ENCODE peak calls at places on chromosomes 1 and 21, in six cellular contexts. One of them, this sample, is unnamed. For H3K27me3, the result is how much of the 10 kb centered on the place peaks cover.

GRCh38 chr1:202619528-202619927 is 90.7 kb downstream of the SYT2 start:
- DNase-seq in A673: no peak
- DNase-seq in MM.1S: no peak
- DNase-seq in PC-3: no peak
- DNase-seq in H1: no peak
- DNase-seq in mammary epithelial cell: no peak
- DNase-seq in this sample: no peak

GRCh38 chr1:1150100-1150499 is 23.6 kb upstream of the TTLL10 start:
- DNase-seq in A673: no peak
- DNase-seq in MM.1S: no peak
- DNase-seq in PC-3: peak
- DNase-seq in H1: no peak
- DNase-seq in mammary epithelial cell: no peak
- DNase-seq in this sample: peak

GRCh38 chr1:242002072-242002471 is 3.2 kb upstream of the MAP1LC3C start:
- DNase-seq in A673: no peak
- DNase-seq in MM.1S: no peak
- DNase-seq in PC-3: no peak
- DNase-seq in H1: no peak
- DNase-seq in mammary epithelial cell: no peak
- DNase-seq in this sample: no peak

GRCh38 chr21:41786521-41786987 is 19.7 kb upstream of the RIPK4 start:
- DNase-seq in A673: no peak
- DNase-seq in MM.1S: no peak
- DNase-seq in PC-3: peak
- DNase-seq in H1: no peak
- DNase-seq in mammary epithelial cell: peak
- DNase-seq in this sample: peak

GRCh38 chr1:89939059-89939570 is 55.8 kb upstream of the ZNF326 start:
- DNase-seq in A673: no peak
- DNase-seq in MM.1S: no peak
- DNase-seq in PC-3: no peak
- DNase-seq in H1: no peak
- DNase-seq in mammary epithelial cell: no peak
- DNase-seq in this sample: no peak

GRCh38 chr1:189627427-189627826 is 850.2 kb downstream of the BRINP3 start:
- DNase-seq in A673: no peak
- DNase-seq in MM.1S: no peak
- DNase-seq in PC-3: peak
- DNase-seq in H1: no peak
- DNase-seq in mammary epithelial cell: no peak
- DNase-seq in this sample: no peak

GRCh38 chr1:18109756-18110597 is 2.4 kb downstream of the IGSF21 start:
- DNase-seq in A673: peak
- DNase-seq in MM.1S: no peak
- DNase-seq in PC-3: no peak
- DNase-seq in H1: peak
- DNase-seq in mammary epithelial cell: no peak
- DNase-seq in this sample: no peak

GRCh38 chr1:53448241-53448841 is 10.9 kb upstream of the DMRTB1 start:
- DNase-seq in A673: no peak
- DNase-seq in MM.1S: no peak
- DNase-seq in PC-3: no peak
- DNase-seq in H1: peak
- DNase-seq in mammary epithelial cell: no peak
- DNase-seq in this sample: no peak

GRCh38 chr1:41347276-41347675 is 14.0 kb upstream of the FOXO6 start:
- DNase-seq in A673: no peak
- DNase-seq in MM.1S: no peak
- DNase-seq in PC-3: peak
- DNase-seq in H1: no peak
- DNase-seq in mammary epithelial cell: peak
- DNase-seq in this sample: peak

GRCh38 chr1:7633521-7634245 is 137.4 kb upstream of the VAMP3 start:
- DNase-seq in A673: no peak
- DNase-seq in MM.1S: no peak
- DNase-seq in PC-3: no peak
- DNase-seq in H1: no peak
- DNase-seq in mammary epithelial cell: no peak
- DNase-seq in this sample: no peak

GRCh38 chr1:95941121-95941798 is 707.2 kb downstream of the RWDD3 start:
- DNase-seq in A673: no peak
- DNase-seq in MM.1S: no peak
- DNase-seq in PC-3: no peak
- DNase-seq in H1: no peak
- DNase-seq in mammary epithelial cell: no peak
- DNase-seq in this sample: no peak

GRCh38 chr1:51294566-51295184 is 35.7 kb downstream of the TTC39A start:
- DNase-seq in A673: no peak
- DNase-seq in MM.1S: no peak
- DNase-seq in PC-3: no peak
- DNase-seq in H1: no peak
- DNase-seq in mammary epithelial cell: no peak
- DNase-seq in this sample: no peak

GRCh38 chr1:208154679-208155078 is 89.5 kb downstream of the PLXNA2 start:
- DNase-seq in A673: no peak
- DNase-seq in MM.1S: no peak
- DNase-seq in PC-3: peak
- DNase-seq in H1: no peak
- DNase-seq in mammary epithelial cell: no peak
- DNase-seq in this sample: peak

GRCh38 chr1:200732438-200732837 is 6.3 kb upstream of the CAMSAP2 start:
- DNase-seq in A673: no peak
- DNase-seq in MM.1S: no peak
- DNase-seq in PC-3: no peak
- DNase-seq in H1: no peak
- DNase-seq in mammary epithelial cell: no peak
- DNase-seq in this sample: no peak

GRCh38 chr1:241717975-241718374 is 65.9 kb downstream of the WDR64 start:
- DNase-seq in A673: no peak
- DNase-seq in MM.1S: no peak
- DNase-seq in PC-3: peak
- DNase-seq in H1: no peak
- DNase-seq in mammary epithelial cell: no peak
- DNase-seq in this sample: no peak

GRCh38 chr1:42403880-42404400 is 23.3 kb downstream of the RIMKLA start:
- DNase-seq in A673: no peak
- DNase-seq in MM.1S: no peak
- DNase-seq in PC-3: peak
- DNase-seq in H1: no peak
- DNase-seq in mammary epithelial cell: no peak
- DNase-seq in this sample: no peak

GRCh38 chr21:32351428-32351827 is 41.4 kb downstream of the URB1 start:
- DNase-seq in A673: no peak
- DNase-seq in MM.1S: no peak
- DNase-seq in PC-3: peak
- DNase-seq in H1: no peak
- DNase-seq in mammary epithelial cell: peak
- DNase-seq in this sample: no peak

GRCh38 chr1:29159773-29160172 is 21.9 kb downstream of the SRSF4 start:
- DNase-seq in A673: no peak
- DNase-seq in MM.1S: no peak
- DNase-seq in PC-3: no peak
- DNase-seq in H1: no peak
- DNase-seq in mammary epithelial cell: no peak
- DNase-seq in this sample: no peak

GRCh38 chr1:230705289-230706019 is 8.5 kb downstream of the AGT start:
- DNase-seq in A673: no peak
- DNase-seq in MM.1S: no peak
- DNase-seq in PC-3: no peak
- DNase-seq in H1: no peak
- DNase-seq in mammary epithelial cell: no peak
- DNase-seq in this sample: no peak

GRCh38 chr1:24168246-24168645 is 18.8 kb downstream of the IFNLR1 start:
- DNase-seq in A673: no peak
- DNase-seq in MM.1S: no peak
- DNase-seq in PC-3: no peak
- DNase-seq in H1: no peak
- DNase-seq in mammary epithelial cell: no peak
- DNase-seq in this sample: no peak

GRCh38 chr1:20499718-20500117 is 8.2 kb downstream of the MUL1 start:
- DNase-seq in A673: no peak
- DNase-seq in MM.1S: no peak
- DNase-seq in PC-3: no peak
- DNase-seq in H1: no peak
- DNase-seq in mammary epithelial cell: no peak
- DNase-seq in this sample: no peak

GRCh38 chr1:228742535-228742934 is 7.3 kb downstream of the RHOU start:
- DNase-seq in A673: no peak
- DNase-seq in MM.1S: no peak
- DNase-seq in PC-3: no peak
- DNase-seq in H1: no peak
- DNase-seq in mammary epithelial cell: no peak
- DNase-seq in this sample: no peak

GRCh38 chr1:14189381-14189780 is 409.1 kb upstream of the KAZN start:
- DNase-seq in A673: no peak
- DNase-seq in MM.1S: no peak
- DNase-seq in PC-3: no peak
- DNase-seq in H1: no peak
- DNase-seq in mammary epithelial cell: no peak
- DNase-seq in this sample: no peak

GRCh38 chr1:85659174-85659573 is 49.1 kb downstream of the ZNHIT6 start:
- DNase-seq in A673: no peak
- DNase-seq in MM.1S: no peak
- DNase-seq in PC-3: no peak
- DNase-seq in H1: no peak
- DNase-seq in mammary epithelial cell: no peak
- DNase-seq in this sample: no peak
- H3K4me3 ChIP-seq in A673: no peak
- H3K4me3 ChIP-seq in MM.1S: no peak
- H3K4me3 ChIP-seq in PC-3: no peak
- H3K4me3 ChIP-seq in H1: no peak
- H3K4me3 ChIP-seq in mammary epithelial cell: no peak
- H3K4me3 ChIP-seq in this sample: no peak

DNA sequence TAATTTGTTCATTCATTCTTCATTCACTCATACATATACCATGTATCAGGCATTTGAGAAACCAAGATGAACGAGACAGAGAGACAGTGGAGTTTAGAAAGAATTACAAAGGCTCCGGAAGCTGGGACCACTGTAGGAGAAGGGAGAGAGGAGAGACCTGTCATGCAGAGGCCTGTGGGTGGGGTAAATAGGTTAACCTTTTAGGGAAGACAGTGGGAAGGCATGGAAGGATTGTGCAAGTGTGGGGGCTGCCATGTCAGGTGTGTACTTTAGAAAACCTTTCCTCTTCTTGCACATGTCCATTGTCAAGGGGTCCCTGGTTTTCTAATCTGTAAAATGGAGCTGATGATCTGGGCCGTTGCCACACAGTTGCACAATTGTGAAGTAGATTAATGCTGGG is 44.2 kb upstream of the POU3F1 start:
- DNase-seq in A673: no peak
- DNase-seq in MM.1S: no peak
- DNase-seq in PC-3: no peak
- DNase-seq in H1: no peak
- DNase-seq in mammary epithelial cell: no peak
- DNase-seq in this sample: no peak
- H3K27me3 ChIP-seq in A673: under half
- H3K27me3 ChIP-seq in MM.1S: under half
- H3K27me3 ChIP-seq in PC-3: half or more
- H3K27me3 ChIP-seq in H1: under half
- H3K27me3 ChIP-seq in mammary epithelial cell: under half
- H3K27me3 ChIP-seq in this sample: under half

GRCh38 chr21:38662224-38662568 is 143.5 kb upstream of the ETS2 start:
- DNase-seq in A673: no peak
- DNase-seq in MM.1S: no peak
- DNase-seq in PC-3: no peak
- DNase-seq in H1: no peak
- DNase-seq in mammary epithelial cell: no peak
- DNase-seq in this sample: no peak

GRCh38 chr21:38663282-38663681 is 142.4 kb upstream of the ETS2 start:
- DNase-seq in A673: no peak
- DNase-seq in MM.1S: no peak
- DNase-seq in PC-3: no peak
- DNase-seq in H1: no peak
- DNase-seq in mammary epithelial cell: no peak
- DNase-seq in this sample: no peak

GRCh38 chr21:38659936-38660332 is 145.8 kb upstream of the ETS2 start:
- DNase-seq in A673: no peak
- DNase-seq in MM.1S: no peak
- DNase-seq in PC-3: no peak
- DNase-seq in H1: no peak
- DNase-seq in mammary epithelial cell: no peak
- DNase-seq in this sample: no peak

GRCh38 chr21:38660333-38661295 is 145.1 kb upstream of the ETS2 start:
- DNase-seq in A673: peak
- DNase-seq in MM.1S: no peak
- DNase-seq in PC-3: no peak
- DNase-seq in H1: no peak
- DNase-seq in mammary epithelial cell: no peak
- DNase-seq in this sample: no peak

GRCh38 chr21:38661296-38662223 is 144.2 kb upstream of the ETS2 start:
- DNase-seq in A673: peak
- DNase-seq in MM.1S: no peak
- DNase-seq in PC-3: no peak
- DNase-seq in H1: no peak
- DNase-seq in mammary epithelial cell: no peak
- DNase-seq in this sample: no peak
- TF ChIP-seq EZH2 in A673: peak
- TF ChIP-seq EZH2 in MM.1S: no peak
- TF ChIP-seq EZH2 in PC-3: no peak
- TF ChIP-seq EZH2 in H1: no peak
- TF ChIP-seq EZH2 in mammary epithelial cell: peak
- TF ChIP-seq EZH2 in this sample: no peak

GRCh38 chr1:158007949-158008386 is 14.5 kb downstream of the KIRREL1 start:
- DNase-seq in A673: peak
- DNase-seq in MM.1S: no peak
- DNase-seq in PC-3: no peak
- DNase-seq in H1: no peak
- DNase-seq in mammary epithelial cell: no peak
- DNase-seq in this sample: no peak

GRCh38 chr1:158008630-158009029 is 15.2 kb downstream of the KIRREL1 start:
- DNase-seq in A673: no peak
- DNase-seq in MM.1S: no peak
- DNase-seq in PC-3: peak
- DNase-seq in H1: no peak
- DNase-seq in mammary epithelial cell: peak
- DNase-seq in this sample: no peak

GRCh38 chr1:158014702-158015320 is 21.4 kb downstream of the KIRREL1 start:
- DNase-seq in A673: no peak
- DNase-seq in MM.1S: no peak
- DNase-seq in PC-3: no peak
- DNase-seq in H1: no peak
- DNase-seq in mammary epithelial cell: no peak
- DNase-seq in this sample: no peak

GRCh38 chr1:158013840-158014520 is 20.5 kb downstream of the KIRREL1 start:
- DNase-seq in A673: no peak
- DNase-seq in MM.1S: no peak
- DNase-seq in PC-3: no peak
- DNase-seq in H1: no peak
- DNase-seq in mammary epithelial cell: no peak
- DNase-seq in this sample: no peak

DNA sequence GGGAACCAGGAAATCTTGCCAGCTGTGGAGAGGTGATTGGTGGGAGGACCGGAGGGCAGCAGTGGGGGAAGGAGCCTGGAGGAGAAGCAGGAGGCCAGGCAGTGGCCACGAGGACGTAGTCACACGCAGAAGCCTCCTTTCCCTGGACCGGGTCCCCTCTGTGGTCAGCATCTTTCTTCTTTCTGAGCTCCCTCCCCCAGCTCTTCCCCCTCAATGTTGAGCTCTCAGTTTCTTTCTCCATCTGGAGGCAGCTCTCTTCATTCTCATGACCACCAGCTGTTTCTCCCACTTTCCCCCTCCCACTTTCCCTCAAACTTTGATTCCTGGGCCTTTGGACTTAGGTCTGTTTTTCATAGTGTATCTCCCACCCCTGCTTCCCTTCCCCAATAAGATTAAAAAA is 18.3 kb downstream of the KIRREL1 start:
- DNase-seq in A673: no peak
- DNase-seq in MM.1S: no peak
- DNase-seq in PC-3: no peak
- DNase-seq in H1: no peak
- DNase-seq in mammary epithelial cell: no peak
- DNase-seq in this sample: no peak
- H3K4me3 ChIP-seq in A673: no peak
- H3K4me3 ChIP-seq in MM.1S: no peak
- H3K4me3 ChIP-seq in PC-3: no peak
- H3K4me3 ChIP-seq in H1: no peak
- H3K4me3 ChIP-seq in mammary epithelial cell: no peak
- H3K4me3 ChIP-seq in this sample: no peak

This sample was measured in PC-9.